ENCODE peak calls at places on chromosomes 2 and 18, in four cellular contexts. M, L, S and G are unnamed samples.
A peak's percentile ranks its signal among the peaks of the same experiment; 100 is the strongest.

GRCh38 chr2:36480596-36480995 is 117.4 kb downstream of the FEZ2 start:
- DNase-seq in M (no peak), L (no peak), S (no peak), G (no peak)

GRCh38 chr2:158049129-158049855 is 52.4 kb upstream of the UPP2 start:
- DNase-seq in L (no peak), M (no peak), S (no peak), G (no peak)

GRCh38 chr18:31072175-31072574 is 29.6 kb upstream of the DSC3 start:
- DNase-seq in M (no peak), L (no peak), S (no peak), G (no peak)

GRCh38 chr2:234771985-234772774 is 179.6 kb upstream of the SH3BP4 start:
- DNase-seq in S (no peak), L (no peak), M (peak; percentile 12), G (no peak)

GRCh38 chr2:45946023-45946422 is 294.5 kb downstream of the PRKCE start:
- DNase-seq in L (no peak), M (no peak), S (no peak), G (no peak)

GRCh38 chr2:10103179-10103578 is 19.4 kb upstream of the RRM2 start:
- DNase-seq in S (no peak), L (no peak), M (no peak), G (no peak)

GRCh38 chr2:10285578-10286198 is 17.0 kb upstream of the HPCAL1 start:
- DNase-seq in L (no peak), M (peak; percentile 34), S (no peak), G (no peak)

GRCh38 chr2:46116616-46117015 is 180.6 kb upstream of the EPAS1 start:
- DNase-seq in L (no peak), M (no peak), S (no peak), G (no peak)

GRCh38 chr2:53452400-53452799 is 315.2 kb upstream of the CHAC2 start:
- DNase-seq in L (no peak), S (no peak), M (no peak), G (no peak)

GRCh38 chr2:1653137-1653789 is 91.1 kb downstream of the PXDN start:
- DNase-seq in L (no peak), S (no peak), M (no peak), G (no peak)

GRCh38 chr18:66439207-66439606 is 164.7 kb downstream of the CDH19 start:
- DNase-seq in M (no peak), L (no peak), S (no peak), G (no peak)

GRCh38 chr18:23136326-23137092 is 1.2 kb downstream of the CABLES1 start:
- DNase-seq in S (no peak), M (peak; percentile 44), L (peak; percentile 71), G (no peak)

GRCh38 chr2:197559656-197560055 is 43.8 kb downstream of the MOB4 start:
- DNase-seq in L (no peak), M (no peak), S (no peak), G (no peak)

GRCh38 chr2:220043155-220043992 is 415.9 kb downstream of the SLC4A3 start:
- DNase-seq in S (no peak), L (no peak), M (no peak), G (no peak)

GRCh38 chr2:69159988-69160387 is 147.0 kb downstream of the ANTXR1 start:
- DNase-seq in M (no peak), L (no peak), S (no peak), G (no peak)

GRCh38 chr2:74984947-74985637 is 26.6 kb downstream of the POLE4 start:
- DNase-seq in M (no peak), S (no peak), L (no peak), G (no peak)

GRCh38 chr2:45137941-45138695 is 128.9 kb upstream of the SIX2 start:
- DNase-seq in S (no peak), L (no peak), M (no peak), G (no peak)

GRCh38 chr2:118059919-118060478 is 28.3 kb upstream of the INSIG2 start:
- DNase-seq in S (no peak), M (no peak), L (no peak), G (peak; percentile 43)

GRCh38 chr18:77140439-77141109 is 8.0 kb upstream of the MBP start:
- DNase-seq in L (no peak), S (no peak), M (no peak), G (no peak)

GRCh38 chr2:97748397-97748796 is 35.0 kb downstream of the ZAP70 start:
- DNase-seq in S (no peak), M (peak; percentile 59), L (peak; percentile 75), G (no peak)

GRCh38 chr2:134453973-134454372 is 200.1 kb downstream of the MGAT5 start:
- DNase-seq in S (no peak), L (no peak), M (no peak), G (no peak)

GRCh38 chr2:9657731-9658130 is 26.9 kb upstream of the YWHAQ start:
- DNase-seq in M (no peak), S (no peak), L (no peak), G (no peak)

DNA sequence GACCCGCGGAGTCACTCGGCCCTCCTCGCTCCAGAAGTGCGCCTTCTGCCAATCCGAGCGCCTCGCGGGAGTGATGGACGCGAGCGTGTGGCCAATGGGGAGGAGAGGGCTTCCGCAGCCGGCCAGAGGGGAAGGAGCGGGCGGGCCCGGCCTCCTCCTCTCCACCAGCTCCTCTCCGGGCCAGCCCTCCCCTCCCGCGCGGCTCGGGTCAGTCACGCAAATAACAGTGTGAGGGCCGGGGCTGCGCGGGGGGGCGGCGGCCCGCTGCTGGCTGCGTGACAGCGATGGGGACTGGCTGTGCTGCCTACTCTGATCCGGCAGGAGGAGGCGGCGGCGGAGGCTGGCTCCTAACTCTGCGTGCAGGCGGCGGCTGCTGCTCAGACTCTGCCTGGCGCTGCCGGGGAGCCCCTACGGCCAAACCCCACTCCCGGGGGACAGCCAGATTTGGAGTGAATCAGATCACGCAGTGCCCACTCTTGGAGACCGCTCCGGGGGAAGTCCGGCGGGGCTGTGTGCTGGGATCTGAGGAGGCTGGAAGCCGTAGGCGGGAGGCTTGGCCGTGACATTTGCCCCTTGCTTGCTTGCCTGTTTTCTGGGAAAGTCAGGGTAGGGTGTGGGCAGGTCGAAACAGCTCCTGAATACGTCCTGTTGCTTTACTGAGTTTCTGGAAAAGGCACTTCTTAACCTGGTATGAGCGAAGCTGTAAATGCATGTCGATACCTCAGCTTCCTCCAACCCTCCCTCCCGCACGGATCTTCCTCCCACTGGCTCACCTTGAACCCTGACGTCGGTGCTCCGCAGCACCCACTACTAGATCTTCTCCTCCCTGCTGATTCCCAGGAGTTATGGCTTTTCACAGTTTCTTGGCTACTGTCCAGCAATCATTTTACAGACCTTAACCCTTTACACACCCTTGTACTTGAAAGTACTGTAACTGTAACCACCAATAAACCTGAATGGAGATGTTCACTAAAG is 97.9 kb upstream of the SERTAD2 start:
- DNase-seq in S (peak; percentile 97), L (no peak), M (no peak), G (no peak)
- TF ChIP-seq CTCF in S (peak; percentile 14), L (no peak), M (peak; percentile 24), G (peak; percentile 15)

GRCh38 chr18:26386421-26386820 is 160.2 kb downstream of the TAF4B start:
- DNase-seq in M (no peak), L (no peak), S (no peak), G (no peak)
- TF ChIP-seq CTCF in M (no peak), L (no peak), S (no peak), G (no peak)

GRCh38 chr18:48230459-48231113 is 178.6 kb downstream of the ZBTB7C start:
- DNase-seq in S (no peak), L (peak; percentile 72), M (peak; percentile 76), G (no peak)
- TF ChIP-seq CTCF in S (peak; percentile 50), L (peak; percentile 41), M (peak; percentile 67), G (peak; percentile 70)

GRCh38 chr2:195498839-195499490 is 158.1 kb upstream of the SLC39A10 start:
- DNase-seq in M (no peak), L (no peak), S (no peak), G (no peak)

GRCh38 chr2:195495966-195496365 is 161.1 kb upstream of the SLC39A10 start:
- DNase-seq in M (no peak), L (no peak), S (no peak), G (no peak)

GRCh38 chr2:195500878-195501277 is 156.1 kb upstream of the SLC39A10 start:
- DNase-seq in M (no peak), L (no peak), S (no peak), G (no peak)

GRCh38 chr2:195496991-195497390 is 160.0 kb upstream of the SLC39A10 start:
- DNase-seq in L (no peak), S (no peak), M (no peak), G (no peak)

GRCh38 chr2:195498176-195498575 is 158.8 kb upstream of the SLC39A10 start:
- DNase-seq in S (no peak), L (no peak), M (no peak), G (peak; percentile 35)
- TF ChIP-seq CTCF in S (no peak), L (peak; percentile 26), M (peak; percentile 23), G (peak; percentile 50)

GRCh38 chr2:111981666-111982065 is 73.4 kb upstream of the TMEM87B start:
- DNase-seq in M (no peak), S (no peak), L (no peak), G (no peak)
- TF ChIP-seq CTCF in M (no peak), S (no peak), L (no peak), G (no peak)

GRCh38 chr2:170121689-170122088 is 56.3 kb upstream of the MYO3B start:
- DNase-seq in S (no peak), M (no peak), L (no peak), G (no peak)

GRCh38 chr2:170122883-170123547 is 54.9 kb upstream of the MYO3B start:
- DNase-seq in L (no peak), S (no peak), M (no peak), G (no peak)

GRCh38 chr2:170118641-170119040 is 59.3 kb upstream of the MYO3B start:
- DNase-seq in S (no peak), L (no peak), M (no peak), G (no peak)

GRCh38 chr2:170123593-170123992 is 54.4 kb upstream of the MYO3B start:
- DNase-seq in L (no peak), S (no peak), M (no peak), G (no peak)
- TF ChIP-seq CTCF in L (no peak), S (no peak), M (no peak), G (no peak)

GRCh38 chr2:241507430-241508239 is 749 bp downstream of the STK25 start:
- DNase-seq in S (peak; percentile 51), M (peak; percentile 75), L (peak; percentile 63), G (no peak)
- TF ChIP-seq CTCF in S (peak; percentile 23), M (peak; percentile 16), L (peak; percentile 12), G (no peak)